ENCODE peak calls at places on chromosomes 1 and 21, in four cellular contexts. H, O, I and P are unnamed samples.

GRCh38 chr1:38962560-38962959 is 20.9 kb upstream of the RHBDL2 start:
- DNase-seq in O (no peak), H (no peak), I (no peak), P (no peak)

GRCh38 chr1:234554478-234555311 is 55.3 kb downstream of the IRF2BP2 start:
- DNase-seq in I (no peak), H (no peak), O (peak; percentile 30), P (no peak)

GRCh38 chr1:210072129-210072528 is 134.1 kb downstream of the SYT14 start:
- DNase-seq in H (no peak), O (no peak), I (no peak), P (no peak)

GRCh38 chr1:185041742-185042141 is 3.6 kb upstream of the RNF2 start:
- DNase-seq in O (no peak), H (no peak), I (no peak), P (no peak)

GRCh38 chr1:43552813-43553212 is 22.1 kb downstream of the PTPRF start:
- DNase-seq in H (peak; percentile 59), I (no peak), O (no peak), P (no peak)

GRCh38 chr1:161309868-161310267 is at the start of gene MPZ:
- DNase-seq in O (no peak), I (no peak), H (no peak), P (no peak)

GRCh38 chr1:23224721-23225648 is 7.7 kb upstream of the HTR1D start:
- DNase-seq in O (peak; percentile 15), H (peak; percentile 39), I (no peak), P (peak; percentile 24)

GRCh38 chr1:245621589-245621988 is 466.8 kb downstream of the KIF26B start:
- DNase-seq in H (no peak), I (no peak), O (no peak), P (no peak)

GRCh38 chr1:109613396-109614147 is 5.8 kb downstream of the GNAT2 start:
- DNase-seq in I (no peak), O (no peak), H (no peak), P (no peak)

GRCh38 chr1:159113783-159114182 is 37.2 kb upstream of the AIM2 start:
- DNase-seq in O (no peak), H (no peak), I (no peak), P (no peak)

GRCh38 chr21:29639366-29640232 is 300.2 kb downstream of the GRIK1 start:
- DNase-seq in O (no peak), I (no peak), H (no peak), P (no peak)

GRCh38 chr21:25457411-25457810 is 149.9 kb downstream of the MRPL39 start:
- DNase-seq in I (peak; percentile 73), H (no peak), O (no peak), P (no peak)

GRCh38 chr1:9084883-9085282 is 15.4 kb upstream of the SLC2A5 start:
- DNase-seq in H (peak; percentile 62), I (no peak), O (no peak), P (no peak)

GRCh38 chr21:25855591-25855990 is 120.8 kb downstream of the GABPA start:
- DNase-seq in H (no peak), O (no peak), I (no peak), P (no peak)

GRCh38 chr1:206836111-206836510 is 29.3 kb upstream of the IL20 start:
- DNase-seq in O (no peak), I (no peak), H (no peak), P (no peak)

GRCh38 chr21:28540514-28540913 is 452.2 kb downstream of the LTN1 start:
- DNase-seq in I (no peak), H (no peak), O (no peak), P (no peak)

GRCh38 chr1:234246638-234247116 is 126.6 kb upstream of the COA6 start:
- DNase-seq in O (no peak), I (no peak), H (no peak), P (no peak)

GRCh38 chr1:203797948-203798347 is 2.5 kb downstream of the ZBED6 start:
- DNase-seq in O (peak; percentile 8), H (no peak), I (no peak), P (no peak)

GRCh38 chr1:192491804-192492554 is 83.6 kb upstream of the RGS1 start:
- DNase-seq in H (no peak), O (no peak), I (no peak), P (no peak)

GRCh38 chr1:240232548-240232947 is 140.9 kb downstream of the FMN2 start:
- DNase-seq in I (no peak), O (no peak), H (no peak), P (no peak)